ENCODE peak calls at places on chromosomes 6 and 20, in four cellular contexts. L is glutamatergic neuron, X is lower lobe of right lung, E is thyroid gland. Q is an unnamed sample.

GRCh38 chr20:51631011-51631950 is 88.8 kb upstream of the NFATC2 start:
- DNase-seq in L (no peak), X (no peak), E (peak), Q (no peak)

GRCh38 chr20:36196676-36197075 is 39.6 kb upstream of the AAR2 start:
- DNase-seq in L (no peak), X (no peak), E (no peak), Q (no peak)

GRCh38 chr20:57555457-57556184 is 5.3 kb upstream of the PCK1 start:
- DNase-seq in L (no peak), X (no peak), E (no peak), Q (no peak)

GRCh38 chr20:5918856-5919633 is 31.3 kb downstream of the TRMT6 start:
- DNase-seq in L (no peak), X (no peak), E (no peak), Q (no peak)

GRCh38 chr6:73792738-73793137 is 96.7 kb downstream of the CD109 start:
- DNase-seq in L (no peak), X (no peak), E (no peak), Q (no peak)

GRCh38 chr6:99741092-99741491 is 134.5 kb downstream of the PRDM13 start:
- DNase-seq in L (no peak), X (no peak), E (no peak), Q (no peak)

GRCh38 chr6:170082067-170082466 is 208.8 kb downstream of the DLL1 start:
- DNase-seq in L (no peak), X (peak), E (no peak), Q (peak)

GRCh38 chr6:47545223-47545622 is 67.6 kb downstream of the CD2AP start:
- DNase-seq in L (no peak), X (no peak), E (no peak), Q (no peak)

GRCh38 chr6:56803594-56803993 is 151.3 kb upstream of the BEND6 start:
- DNase-seq in L (no peak), X (no peak), E (no peak), Q (no peak)

DNA sequence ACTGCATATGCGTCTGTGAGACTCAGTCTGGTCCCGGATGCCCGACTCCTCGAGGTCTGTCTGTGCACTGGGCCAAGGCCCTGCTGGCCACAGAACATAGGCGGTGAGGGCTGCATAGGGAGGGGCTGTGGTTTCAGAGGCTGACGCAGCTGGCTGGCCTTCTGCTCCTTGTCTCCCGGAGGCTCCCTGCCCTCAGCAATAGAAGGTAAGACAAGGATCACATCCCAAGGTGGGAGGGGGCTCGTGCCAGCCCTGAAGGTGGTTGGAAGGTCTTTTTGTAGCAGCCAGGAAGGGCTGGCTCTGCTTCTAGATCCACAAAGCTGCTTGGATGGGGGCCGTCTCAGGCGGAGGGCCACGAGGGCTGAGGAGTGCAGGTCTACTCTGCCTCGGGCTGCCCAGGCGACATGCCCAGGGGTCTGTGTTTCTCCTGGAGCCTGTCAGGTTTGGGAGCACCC is 239.8 kb upstream of the SULF2 start:
- DNase-seq in L (peak), X (no peak), E (peak), Q (no peak)
- TF ChIP-seq CTCF in L (no peak), X (no peak), E (no peak), Q (no peak)

DNA sequence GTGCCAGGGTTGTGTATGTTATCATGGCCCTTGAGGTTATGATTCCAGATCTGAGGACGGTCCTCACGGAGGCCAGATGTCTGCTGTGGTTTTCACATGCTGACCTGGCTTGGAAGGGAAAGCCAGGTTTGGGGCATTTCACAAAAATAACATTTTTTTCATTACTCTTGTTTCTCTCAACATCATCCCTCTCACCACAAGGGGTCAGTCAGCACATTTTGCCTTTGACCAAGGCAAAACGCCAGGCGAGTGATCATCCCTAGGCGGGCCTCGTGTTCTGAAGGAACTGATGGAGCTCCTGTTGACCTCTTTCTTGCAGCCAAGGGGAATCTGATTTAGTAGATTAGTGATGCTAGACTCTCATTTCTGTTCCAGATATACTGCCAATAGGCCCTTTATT is 133.5 kb downstream of the TBC1D7 start:
- DNase-seq in L (peak), X (peak), E (peak), Q (peak)
- TF ChIP-seq CTCF in L (peak), X (peak), E (no peak), Q (peak)

DNA sequence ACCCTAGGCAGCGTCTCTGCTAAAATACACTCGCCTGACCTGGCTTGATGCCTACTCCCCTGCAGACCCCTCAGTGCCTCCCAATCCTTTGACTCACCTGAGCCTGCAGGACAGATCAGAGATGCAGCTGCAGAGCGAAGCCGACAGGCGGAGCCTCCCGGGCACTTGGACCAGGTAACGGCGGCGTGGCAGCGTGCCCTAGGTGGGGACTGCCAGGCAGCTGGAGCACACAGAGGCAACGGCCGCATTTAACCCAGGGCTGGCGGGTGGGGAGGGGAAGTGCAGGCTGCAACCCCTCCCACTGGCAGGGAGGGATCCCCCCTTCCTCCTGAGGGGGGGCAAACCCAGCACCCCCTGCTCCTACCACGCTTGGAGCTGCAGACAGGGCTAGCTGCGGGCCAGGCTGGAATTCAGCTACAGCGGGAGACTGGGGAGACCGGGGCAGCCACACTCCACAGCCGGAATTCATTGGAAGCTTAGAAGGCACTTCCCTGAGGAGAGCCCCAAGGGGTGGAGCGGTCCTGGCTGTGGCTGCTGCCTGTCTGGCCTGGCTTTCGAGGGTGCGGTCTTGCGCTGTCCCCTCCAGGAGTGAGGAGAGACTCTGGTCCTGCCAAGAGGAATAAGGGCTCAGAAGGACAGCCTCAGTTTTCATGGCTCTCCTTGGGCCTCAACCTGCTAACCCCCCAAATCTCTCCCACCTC is at the start of gene MATN4:
- DNase-seq in L (no peak), X (peak), E (peak), Q (no peak)
- TF ChIP-seq CTCF in L (no peak), X (peak), E (peak), Q (no peak)

GRCh38 chr6:38805127-38805655 is 90.1 kb downstream of the DNAH8 start:
- DNase-seq in L (no peak), X (no peak), E (no peak), Q (no peak)

GRCh38 chr6:38805682-38806081 is 90.6 kb downstream of the DNAH8 start:
- DNase-seq in L (no peak), X (no peak), E (no peak), Q (no peak)

GRCh38 chr6:38808039-38808438 is 92.9 kb downstream of the DNAH8 start:
- DNase-seq in L (no peak), X (no peak), E (no peak), Q (no peak)

GRCh38 chr6:38806833-38807232 is 91.7 kb downstream of the DNAH8 start:
- DNase-seq in L (no peak), X (no peak), E (no peak), Q (no peak)

DNA sequence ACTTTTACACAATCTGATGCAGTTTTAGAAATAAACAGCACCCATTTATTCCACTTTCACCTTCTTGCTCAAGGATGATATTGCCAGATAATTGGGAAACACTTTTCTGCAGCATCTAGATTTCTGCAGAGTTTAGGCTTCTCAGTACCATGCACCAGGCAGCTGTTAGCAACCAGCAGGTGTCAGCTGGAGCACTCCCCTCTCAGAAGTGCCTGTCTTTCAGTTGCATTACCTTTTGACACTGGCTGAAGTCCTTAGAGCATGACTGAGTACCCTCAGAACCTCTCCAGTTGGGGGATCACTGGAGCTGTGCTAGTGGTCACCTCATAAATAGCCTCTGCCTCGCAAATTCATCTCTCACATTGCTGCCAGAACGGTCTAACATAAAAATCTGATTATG is 91.2 kb downstream of the DNAH8 start:
- DNase-seq in L (peak), X (no peak), E (peak), Q (no peak)
- TF ChIP-seq CTCF in L (no peak), X (no peak), E (peak), Q (no peak)

DNA sequence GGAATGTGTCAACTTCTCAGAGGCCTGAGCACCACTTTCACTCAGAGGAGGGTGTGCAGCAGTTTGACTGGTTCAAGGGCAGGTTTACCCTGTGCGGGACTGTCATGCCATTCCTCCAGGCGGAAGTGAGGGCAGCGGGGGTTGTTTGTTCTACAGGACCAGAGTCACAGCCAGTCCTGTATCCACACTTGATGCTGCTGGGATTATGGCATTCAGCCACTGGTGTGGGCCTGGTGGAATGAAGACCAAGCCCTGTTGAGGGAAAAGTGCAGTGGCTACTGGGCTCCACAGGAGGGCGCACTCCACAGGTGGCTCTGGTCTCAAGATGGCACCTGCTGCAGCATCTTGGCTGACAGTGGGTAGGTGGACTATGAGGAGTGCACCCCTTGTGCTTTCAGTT is 14.8 kb downstream of the SEMG2 start:
- DNase-seq in L (no peak), X (peak), E (no peak), Q (no peak)
- TF ChIP-seq CTCF in L (peak), X (peak), E (no peak), Q (no peak)

DNA sequence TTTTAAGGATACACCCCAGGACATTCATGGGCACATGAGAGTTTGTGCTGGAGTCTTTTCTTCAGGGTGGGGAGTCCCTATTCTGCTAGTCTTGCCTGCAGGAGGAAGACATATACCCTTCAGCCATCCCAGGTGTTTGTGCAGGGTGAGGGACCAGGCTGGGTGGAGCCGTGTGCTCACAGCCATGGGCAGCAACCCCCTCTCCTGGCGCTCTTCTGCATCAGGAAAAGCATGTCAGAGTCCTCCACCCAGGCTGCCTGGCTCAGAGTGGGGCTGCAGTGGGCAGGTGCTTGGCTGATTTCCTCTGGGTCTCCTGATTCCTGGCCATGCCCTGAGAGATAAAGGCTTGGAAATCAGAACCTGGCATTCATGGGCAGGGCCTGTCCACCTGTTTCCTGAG is 22.7 kb upstream of the MLN start:
- DNase-seq in L (no peak), X (no peak), E (peak), Q (no peak)
- TF ChIP-seq CTCF in L (no peak), X (no peak), E (no peak), Q (no peak)

GRCh38 chr20:15862178-15862577 is 711.1 kb downstream of the KIF16B start:
- DNase-seq in L (no peak), X (no peak), E (no peak), Q (no peak)

GRCh38 chr20:15863735-15864134 is 709.5 kb downstream of the KIF16B start:
- DNase-seq in L (no peak), X (no peak), E (no peak), Q (no peak)

GRCh38 chr20:15865553-15865952 is 707.7 kb downstream of the KIF16B start:
- DNase-seq in L (no peak), X (no peak), E (no peak), Q (no peak)

GRCh38 chr20:15867017-15867416 is 706.2 kb downstream of the KIF16B start:
- DNase-seq in L (no peak), X (no peak), E (no peak), Q (no peak)

GRCh38 chr20:15867899-15868298 is 705.3 kb downstream of the KIF16B start:
- DNase-seq in L (no peak), X (no peak), E (no peak), Q (no peak)
- TF ChIP-seq CTCF in L (no peak), X (no peak), E (no peak), Q (no peak)

DNA sequence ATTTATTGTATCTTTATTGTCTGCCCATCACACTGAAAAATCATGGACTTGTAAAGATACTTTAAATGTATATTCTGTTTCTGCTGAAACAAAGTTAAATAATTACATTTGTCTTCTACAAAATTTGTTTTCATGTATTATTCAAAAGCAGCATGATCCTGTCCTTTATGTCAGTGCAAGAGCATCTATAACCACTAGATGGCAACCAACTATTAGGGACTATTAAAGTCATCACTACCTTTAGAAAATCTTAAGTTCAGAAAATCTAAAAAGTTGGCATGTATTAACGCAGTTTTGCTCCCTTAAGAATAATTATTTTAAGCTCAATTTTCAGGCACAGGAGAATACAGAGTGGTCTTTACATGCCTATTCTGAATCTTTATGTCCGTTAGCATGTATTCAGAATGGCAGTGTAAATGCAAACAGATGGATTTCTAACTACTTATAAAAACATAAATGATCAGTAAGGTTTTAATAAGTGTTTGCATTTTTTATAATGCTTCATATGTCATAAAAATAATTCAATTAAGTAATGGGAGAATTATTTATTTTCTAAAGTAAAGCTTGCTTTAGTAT is 17.8 kb downstream of the TMEM30A start:
- DNase-seq in L (no peak), X (no peak), E (no peak), Q (no peak)
- TF ChIP-seq CTCF in L (peak), X (peak), E (peak), Q (peak)

Q was measured in activated B cell treated with CpG ODN at 0.5 μM for 24 hours.